ENCODE peak calls at places on chromosome X, in six cellular contexts. One of them, this sample, is unnamed.
A peak's percentile ranks its signal among the peaks of the same experiment; 100 is the strongest.

GRCh38 chrX:19840899-19841648 is 46.3 kb downstream of the SH3KBP1 start:
- DNase-seq in HepG2: peak; percentile 1
- DNase-seq in GM12878: peak; percentile 64
- DNase-seq in H1: no peak
- DNase-seq in K562: peak; percentile 37
- DNase-seq in HCT116: no peak
- DNase-seq in this sample: peak; percentile 69

GRCh38 chrX:144918936-144919335 is 328.4 kb upstream of the SPANXN1 start:
- DNase-seq in H1: no peak
- DNase-seq in HCT116: no peak
- DNase-seq in HepG2: no peak
- DNase-seq in GM12878: no peak
- DNase-seq in K562: no peak
- DNase-seq in this sample: no peak

GRCh38 chrX:136582624-136583023 is 50.6 kb downstream of the VGLL1 start:
- DNase-seq in HCT116: no peak
- DNase-seq in HepG2: no peak
- DNase-seq in H1: no peak
- DNase-seq in GM12878: no peak
- DNase-seq in K562: no peak
- DNase-seq in this sample: no peak

GRCh38 chrX:110317079-110317819 is 636 bp downstream of the AMMECR1 start:
- DNase-seq in K562: peak; percentile 41
- DNase-seq in HepG2: no peak
- DNase-seq in H1: peak; percentile 47
- DNase-seq in GM12878: no peak
- DNase-seq in HCT116: no peak
- DNase-seq in this sample: no peak

GRCh38 chrX:23770142-23770541 is 12.8 kb upstream of the SAT1 start:
- DNase-seq in H1: no peak
- DNase-seq in GM12878: no peak
- DNase-seq in HepG2: no peak
- DNase-seq in K562: no peak
- DNase-seq in HCT116: no peak
- DNase-seq in this sample: no peak

GRCh38 chrX:154121961-154122360 is 22.1 kb upstream of the OPN1LW start:
- DNase-seq in HepG2: no peak
- DNase-seq in GM12878: no peak
- DNase-seq in K562: no peak
- DNase-seq in HCT116: no peak
- DNase-seq in H1: no peak
- DNase-seq in this sample: no peak

GRCh38 chrX:70452143-70452733 is 7.6 kb downstream of the DLG3 start:
- DNase-seq in H1: peak; percentile 73
- DNase-seq in HCT116: peak; percentile 18
- DNase-seq in K562: peak; percentile 69
- DNase-seq in HepG2: peak; percentile 19
- DNase-seq in GM12878: no peak
- DNase-seq in this sample: no peak

GRCh38 chrX:15087747-15088146 is 182.1 kb downstream of the ASB9 start:
- DNase-seq in H1: no peak
- DNase-seq in HCT116: no peak
- DNase-seq in GM12878: no peak
- DNase-seq in HepG2: peak; percentile 5
- DNase-seq in K562: no peak
- DNase-seq in this sample: no peak

GRCh38 chrX:108036298-108036973 is 8.4 kb upstream of the VSIG1 start:
- DNase-seq in H1: no peak
- DNase-seq in HCT116: no peak
- DNase-seq in HepG2: peak; percentile 89
- DNase-seq in K562: peak; percentile 56
- DNase-seq in GM12878: no peak
- DNase-seq in this sample: no peak

GRCh38 chrX:45623266-45623665 is 422.6 kb upstream of the DIPK2B start:
- DNase-seq in HepG2: no peak
- DNase-seq in H1: no peak
- DNase-seq in GM12878: no peak
- DNase-seq in HCT116: no peak
- DNase-seq in K562: no peak
- DNase-seq in this sample: no peak

GRCh38 chrX:95056901-95057300 is 1382.9 kb downstream of the FAM133A start:
- DNase-seq in K562: peak; percentile 0
- DNase-seq in HepG2: no peak
- DNase-seq in H1: no peak
- DNase-seq in HCT116: no peak
- DNase-seq in GM12878: no peak
- DNase-seq in this sample: no peak

GRCh38 chrX:72330131-72330530 is 24.4 kb upstream of the CITED1 start:
- DNase-seq in K562: no peak
- DNase-seq in HepG2: no peak
- DNase-seq in H1: no peak
- DNase-seq in GM12878: no peak
- DNase-seq in HCT116: no peak
- DNase-seq in this sample: no peak

GRCh38 chrX:104112326-104112951 is at the start of gene ZCCHC18:
- DNase-seq in HCT116: no peak
- DNase-seq in K562: peak; percentile 3
- DNase-seq in H1: peak; percentile 68
- DNase-seq in GM12878: no peak
- DNase-seq in HepG2: peak; percentile 3
- DNase-seq in this sample: peak; percentile 80

GRCh38 chrX:39067866-39068265 is 266.6 kb downstream of the MID1IP1 start:
- DNase-seq in HCT116: no peak
- DNase-seq in HepG2: no peak
- DNase-seq in K562: no peak
- DNase-seq in H1: no peak
- DNase-seq in GM12878: no peak
- DNase-seq in this sample: no peak

GRCh38 chrX:136577562-136577961 is 45.5 kb downstream of the VGLL1 start:
- DNase-seq in HCT116: peak; percentile 24
- DNase-seq in H1: peak; percentile 60
- DNase-seq in HepG2: peak; percentile 1
- DNase-seq in K562: peak; percentile 53
- DNase-seq in GM12878: no peak
- DNase-seq in this sample: peak; percentile 16

GRCh38 chrX:270848-271367 is 10.3 kb upstream of the PLCXD1 start:
- DNase-seq in HepG2: no peak
- DNase-seq in H1: no peak
- DNase-seq in HCT116: no peak
- DNase-seq in K562: no peak
- DNase-seq in GM12878: no peak
- DNase-seq in this sample: no peak

GRCh38 chrX:104668550-104668949 is 102.6 kb downstream of the IL1RAPL2 start:
- DNase-seq in K562: peak; percentile 0
- DNase-seq in HepG2: no peak
- DNase-seq in GM12878: no peak
- DNase-seq in H1: no peak
- DNase-seq in HCT116: no peak
- DNase-seq in this sample: no peak

GRCh38 chrX:154409222-154409871 is at the start of gene DNASE1L1:
- DNase-seq in GM12878: no peak
- DNase-seq in K562: peak; percentile 93
- DNase-seq in HepG2: peak; percentile 83
- DNase-seq in HCT116: no peak
- DNase-seq in H1: peak; percentile 87
- DNase-seq in this sample: no peak

GRCh38 chrX:124573458-124573857 is 227.1 kb downstream of the SH2D1A start:
- DNase-seq in GM12878: no peak
- DNase-seq in K562: no peak
- DNase-seq in H1: no peak
- DNase-seq in HepG2: no peak
- DNase-seq in HCT116: no peak
- DNase-seq in this sample: no peak

GRCh38 chrX:133005038-133005437 is 46.6 kb upstream of the HS6ST2 start:
- DNase-seq in GM12878: no peak
- DNase-seq in HepG2: peak; percentile 3
- DNase-seq in K562: peak; percentile 4
- DNase-seq in H1: no peak
- DNase-seq in HCT116: no peak
- DNase-seq in this sample: no peak

GRCh38 chrX:85569691-85570090 is 190.2 kb upstream of the POF1B start:
- DNase-seq in HCT116: no peak
- DNase-seq in HepG2: no peak
- DNase-seq in GM12878: no peak
- DNase-seq in K562: no peak
- DNase-seq in H1: no peak
- DNase-seq in this sample: no peak

GRCh38 chrX:106862972-106863688 is 40.0 kb downstream of the RIPPLY1 start:
- DNase-seq in GM12878: no peak
- DNase-seq in K562: peak; percentile 20
- DNase-seq in HCT116: peak; percentile 1
- DNase-seq in HepG2: peak; percentile 3
- DNase-seq in H1: peak; percentile 58
- DNase-seq in this sample: peak; percentile 18

DNA sequence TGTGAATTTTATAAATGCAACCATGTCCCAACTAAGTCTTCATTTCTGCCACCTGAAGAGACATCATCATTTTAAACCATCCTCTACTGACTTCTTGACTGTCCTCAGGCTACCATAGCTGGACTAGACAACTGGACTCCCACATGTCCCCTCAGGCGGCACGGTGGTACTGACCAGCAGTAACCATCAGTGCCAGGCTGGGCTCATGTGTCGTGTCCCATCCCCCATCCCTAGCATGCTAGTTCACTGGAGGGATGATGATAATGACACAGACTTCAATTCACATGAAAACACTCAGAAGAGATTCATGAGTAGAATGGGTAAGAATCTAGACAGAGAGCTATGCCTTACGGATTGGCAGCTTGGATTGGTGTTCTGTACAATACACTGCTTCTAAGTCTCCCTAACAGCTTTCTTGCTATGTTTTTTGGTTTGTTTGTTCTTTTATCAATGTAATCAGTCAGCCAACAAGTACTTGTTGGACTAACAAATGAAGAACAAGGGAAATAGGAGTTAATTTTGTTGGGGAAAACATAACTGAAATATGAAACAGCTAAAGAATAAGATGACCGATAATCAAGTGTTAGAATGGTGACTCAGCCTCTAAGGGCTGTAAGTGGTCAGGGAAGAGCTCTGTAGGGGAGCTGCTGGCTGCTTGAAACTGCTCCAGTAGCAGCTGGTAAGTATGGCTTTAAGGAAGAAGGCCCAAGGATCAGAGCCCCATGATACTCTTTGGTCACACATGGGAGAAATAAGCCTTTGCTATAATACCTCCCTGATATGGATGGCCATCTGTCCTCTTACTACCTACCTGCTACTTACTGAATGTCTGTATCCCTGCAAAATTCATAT is 10.3 kb downstream of the ZDHHC9 start:
- DNase-seq in K562: no peak
- DNase-seq in HCT116: no peak
- DNase-seq in GM12878: no peak
- DNase-seq in H1: no peak
- DNase-seq in HepG2: no peak
- DNase-seq in this sample: no peak
- TF ChIP-seq ZNF274 in K562: no peak
- TF ChIP-seq ZNF274 in HCT116: no peak
- TF ChIP-seq ZNF274 in GM12878: no peak
- TF ChIP-seq ZNF274 in H1: no peak
- TF ChIP-seq ZNF274 in HepG2: no peak
- TF ChIP-seq ZNF274 in this sample: no peak

GRCh38 chrX:13144927-13145659 is 100.7 kb upstream of the FAM9C start:
- DNase-seq in GM12878: no peak
- DNase-seq in HCT116: no peak
- DNase-seq in H1: no peak
- DNase-seq in HepG2: no peak
- DNase-seq in K562: no peak
- DNase-seq in this sample: no peak
- H3K9ac ChIP-seq in GM12878: no peak overlapping the region
- H3K9ac ChIP-seq in HCT116: no peak overlapping the region
- H3K9ac ChIP-seq in H1: no peak overlapping the region
- H3K9ac ChIP-seq in HepG2: no peak overlapping the region
- H3K9ac ChIP-seq in K562: no peak overlapping the region
- H3K9ac ChIP-seq in this sample: no peak overlapping the region

DNA sequence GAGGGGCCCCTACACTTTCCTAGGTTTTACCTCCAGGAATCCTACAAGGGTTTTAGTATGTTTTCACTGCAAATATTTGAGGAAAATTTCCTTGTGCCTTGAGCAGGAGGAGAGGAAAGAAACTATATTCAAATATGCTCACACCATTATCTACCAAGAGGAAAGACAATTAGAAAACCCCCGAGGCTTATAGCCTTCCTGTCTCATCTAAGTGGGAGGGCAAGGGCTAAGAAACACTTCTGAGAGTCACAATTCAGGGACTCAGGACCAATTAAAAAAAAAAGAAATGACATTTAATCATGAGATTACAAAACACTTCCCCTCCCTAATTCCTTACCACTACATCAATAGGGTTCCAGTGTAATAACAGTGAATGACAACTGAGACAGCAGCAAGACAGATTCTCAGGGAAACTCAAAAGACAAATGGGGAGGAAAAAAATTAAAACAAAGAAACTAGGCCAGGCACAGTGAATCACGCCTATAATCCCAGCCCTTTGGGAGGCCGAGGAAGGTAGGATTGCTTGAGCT is 45.6 kb downstream of the ATRX start:
- DNase-seq in H1: no peak
- DNase-seq in K562: no peak
- DNase-seq in HepG2: no peak
- DNase-seq in HCT116: no peak
- DNase-seq in GM12878: no peak
- DNase-seq in this sample: no peak
- H3K4me3 ChIP-seq in H1: no peak overlapping the region
- H3K4me3 ChIP-seq in K562: no peak overlapping the region
- H3K4me3 ChIP-seq in HepG2: no peak overlapping the region
- H3K4me3 ChIP-seq in HCT116: no peak overlapping the region
- H3K4me3 ChIP-seq in GM12878: no peak overlapping the region
- H3K4me3 ChIP-seq in this sample: no peak overlapping the region

GRCh38 chrX:24874604-24875247 is 141.0 kb downstream of the ARX start:
- DNase-seq in H1: no peak
- DNase-seq in GM12878: no peak
- DNase-seq in HCT116: no peak
- DNase-seq in K562: no peak
- DNase-seq in HepG2: no peak
- DNase-seq in this sample: no peak

GRCh38 chrX:24870143-24870542 is 145.6 kb downstream of the ARX start:
- DNase-seq in GM12878: no peak
- DNase-seq in K562: no peak
- DNase-seq in H1: no peak
- DNase-seq in HepG2: peak; percentile 70
- DNase-seq in HCT116: no peak
- DNase-seq in this sample: no peak
- TF ChIP-seq ZNF274 in GM12878: no peak
- TF ChIP-seq ZNF274 in K562: no peak
- TF ChIP-seq ZNF274 in H1: no peak
- TF ChIP-seq ZNF274 in HepG2: no peak
- TF ChIP-seq ZNF274 in HCT116: no peak
- TF ChIP-seq ZNF274 in this sample: no peak

GRCh38 chrX:40083979-40084359 is 13.8 kb downstream of the BCOR start:
- DNase-seq in HepG2: no peak
- DNase-seq in HCT116: no peak
- DNase-seq in H1: no peak
- DNase-seq in K562: no peak
- DNase-seq in GM12878: no peak
- DNase-seq in this sample: no peak
- H3K9ac ChIP-seq in HepG2: peak overlapping the region; percentile 54
- H3K9ac ChIP-seq in HCT116: no peak overlapping the region
- H3K9ac ChIP-seq in H1: peak overlapping the region; percentile 0
- H3K9ac ChIP-seq in K562: peak overlapping the region; percentile 72
- H3K9ac ChIP-seq in GM12878: no peak overlapping the region
- H3K9ac ChIP-seq in this sample: peak overlapping the region; percentile 61